ENCODE peak calls at places on chromosomes 16 and 17, in seven cellular contexts. P is stimulated activated CD8-positive, alpha-beta memory T cell treated with anti-CD3 and anti-CD28 coated beads, Interleukin-7, amount 100 ng/mL, for 48 hours; I is heart right ventricle; X is AG10803; B is transverse colon; W is K562; F is fibroblast of lung. A is an unnamed sample.

GRCh38 chr17:68794636-68795503 is 160.3 kb downstream of the ABCA8 start:
- DNase-seq in B (no peak), W (no peak), X (peak; percentile 77), P (no peak), I (peak; percentile 53), F (peak; percentile 24), A (no peak)

GRCh38 chr16:31331141-31331764 is 23.7 kb upstream of the ITGAX start:
- DNase-seq in F (no peak), X (no peak), I (no peak), W (peak; percentile 5), B (no peak), P (no peak), A (no peak)

GRCh38 chr16:30875881-30876791 is 17.7 kb downstream of the BCL7C start:
- DNase-seq in X (peak; percentile 19), W (peak; percentile 70), P (no peak), B (peak; percentile 27), F (peak; percentile 39), I (no peak), A (no peak)

GRCh38 chr16:23521037-23521743 is 10.9 kb upstream of the GGA2 start:
- DNase-seq in I (no peak), P (no peak), B (no peak), W (no peak), F (no peak), X (no peak), A (no peak)

GRCh38 chr17:63464691-63465090 is 12.2 kb upstream of the ACE start:
- DNase-seq in W (no peak), I (no peak), X (no peak), F (no peak), P (no peak), B (no peak), A (no peak)

GRCh38 chr16:49515861-49516260 is 142.3 kb downstream of the C16orf78 start:
- DNase-seq in W (no peak), X (no peak), P (no peak), I (no peak), F (no peak), B (no peak), A (no peak)

GRCh38 chr16:65244811-65245210 is 122.9 kb upstream of the CDH11 start:
- DNase-seq in W (no peak), F (peak; percentile 57), P (no peak), B (no peak), I (no peak), X (no peak), A (no peak)

GRCh38 chr16:1152123-1152638 is 725 bp upstream of the CACNA1H start:
- DNase-seq in B (no peak), W (no peak), I (peak; percentile 31), P (no peak), X (no peak), F (no peak), A (peak; percentile 50)

GRCh38 chr16:65754799-65755691 is 611.4 kb upstream of the CDH5 start:
- DNase-seq in F (peak; percentile 35), P (no peak), I (no peak), B (peak; percentile 24), X (peak; percentile 87), W (no peak), A (no peak)

GRCh38 chr16:1823821-1824220 is 2.8 kb downstream of the HAGH start:
- DNase-seq in F (peak; percentile 47), B (no peak), W (peak; percentile 47), X (peak; percentile 20), P (no peak), I (no peak), A (no peak)